ENCODE peak calls at places on chromosomes 16 and 17, in eight cellular contexts. R is A673, A is testis, T is GM23338, N is uterus, J is heart left ventricle, O is A549, P is ovary. L is an unnamed sample.
A peak's percentile ranks its signal among the peaks of the same experiment; 100 is the strongest.

GRCh38 chr16:75258807-75259141 is 7.3 kb upstream of the BCAR1 start:
- DNase-seq in R (no peak), A (no peak), T (no peak), N (no peak), J (no peak), O (no peak), P (no peak), L (no peak)

GRCh38 chr16:84308120-84308519 is 13.4 kb downstream of the WFDC1 start:
- DNase-seq in R (peak; percentile 39), A (peak; percentile 40), T (peak; percentile 88), N (peak; percentile 31), J (peak; percentile 28), O (peak; percentile 64), P (peak; percentile 73), L (peak; percentile 87)

GRCh38 chr17:57986841-57987581 is 1.0 kb downstream of the VEZF1 start:
- DNase-seq in R (peak; percentile 73), A (peak; percentile 58), T (peak; percentile 62), N (peak; percentile 52), J (peak; percentile 53), O (peak; percentile 70), P (no peak), L (peak; percentile 79)

GRCh38 chr17:11278984-11279270 is 37.9 kb downstream of the SHISA6 start:
- DNase-seq in R (no peak), A (no peak), T (no peak), N (no peak), J (no peak), O (no peak), P (no peak), L (peak; percentile 35)

GRCh38 chr17:59381716-59382570 is 50.5 kb downstream of the YPEL2 start:
- DNase-seq in R (no peak), A (no peak), T (no peak), N (no peak), J (peak; percentile 80), O (no peak), P (no peak), L (peak; percentile 88)

GRCh38 chr17:12024332-12024731 is 3.7 kb downstream of the MAP2K4 start:
- DNase-seq in R (no peak), A (no peak), T (no peak), N (no peak), J (no peak), O (peak; percentile 77), P (no peak), L (no peak)

GRCh38 chr16:83102336-83102735 is 475.6 kb downstream of the CDH13 start:
- DNase-seq in R (no peak), A (no peak), T (no peak), N (no peak), J (no peak), O (no peak), P (no peak), L (no peak)

GRCh38 chr17:6366144-6366755 is 68.7 kb downstream of the AIPL1 start:
- DNase-seq in R (no peak), A (peak; percentile 22), T (no peak), N (no peak), J (no peak), O (no peak), P (no peak), L (no peak)

GRCh38 chr16:27770271-27771196 is 220.6 kb downstream of the KATNIP start:
- DNase-seq in R (no peak), A (no peak), T (no peak), N (no peak), J (no peak), O (no peak), P (no peak), L (no peak)

GRCh38 chr17:45316271-45317112 is at the start of gene MAP3K14:
- DNase-seq in R (peak; percentile 48), A (peak; percentile 68), T (peak; percentile 79), N (peak; percentile 72), J (peak; percentile 73), O (peak; percentile 71), P (peak; percentile 86), L (peak; percentile 85)

GRCh38 chr17:45313927-45314760 is 2.7 kb downstream of the MAP3K14 start:
- DNase-seq in R (no peak), A (no peak), T (no peak), N (no peak), J (no peak), O (no peak), P (no peak), L (no peak)

GRCh38 chr17:45315583-45316270 is 1.1 kb downstream of the MAP3K14 start:
- DNase-seq in R (no peak), A (no peak), T (no peak), N (no peak), J (no peak), O (no peak), P (no peak), L (no peak)

GRCh38 chr17:45313419-45313771 is 3.4 kb downstream of the MAP3K14 start:
- DNase-seq in R (no peak), A (no peak), T (no peak), N (no peak), J (no peak), O (no peak), P (no peak), L (no peak)

DNA sequence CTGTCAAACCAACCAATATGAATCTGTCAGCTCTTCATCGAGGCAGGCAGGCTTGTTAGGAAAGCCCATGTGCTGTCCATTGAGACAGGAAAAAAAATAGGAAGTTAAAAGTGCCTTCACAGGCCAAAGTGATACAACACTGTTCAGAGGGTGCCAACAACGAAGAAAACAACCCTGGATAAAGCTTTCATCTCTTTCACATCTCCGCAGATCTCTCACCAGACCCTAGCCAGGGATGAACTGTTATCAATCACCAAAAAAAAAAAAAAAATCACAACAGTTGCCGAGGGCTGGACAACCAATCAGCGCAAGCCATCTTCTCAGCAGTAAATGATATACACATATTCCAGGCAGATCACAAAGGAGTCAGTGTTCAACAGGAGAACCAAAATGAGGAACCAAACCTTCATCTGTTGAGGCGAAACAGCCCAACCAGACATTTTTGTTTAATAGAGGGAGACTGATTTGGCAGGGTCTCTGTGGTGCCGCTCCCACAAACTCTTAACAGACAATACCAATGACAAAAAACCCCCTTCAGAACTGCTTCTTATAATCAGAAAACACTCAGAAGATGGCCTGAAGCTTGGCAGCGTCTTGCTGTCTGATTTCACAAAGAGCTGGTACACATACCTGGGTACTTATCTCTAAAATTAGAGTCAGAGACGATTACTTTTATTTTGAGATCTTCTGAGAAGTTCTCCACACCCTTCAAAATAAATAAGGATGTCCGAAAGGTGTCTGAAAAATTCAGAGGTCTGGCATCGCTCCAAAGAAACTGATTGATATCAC is 1.9 kb downstream of the MAP3K14 start:
- DNase-seq in R (no peak), A (no peak), T (no peak), N (no peak), J (no peak), O (peak; percentile 52), P (no peak), L (no peak)
- H3K27ac ChIP-seq in R (no peak overlapping the region), A (peak overlapping the region; percentile 51), T (no peak overlapping the region), N (peak overlapping the region; percentile 98), J (peak overlapping the region; percentile 95), O (peak overlapping the region; percentile 92), P (no peak overlapping the region), L (peak overlapping the region; percentile 5)

GRCh38 chr17:78131172-78132085 is 858 bp downstream of the TMC8 start:
- DNase-seq in R (no peak), A (no peak), T (no peak), N (no peak), J (no peak), O (no peak), P (no peak), L (no peak)

GRCh38 chr17:78132086-78132676 is 1.6 kb downstream of the TMC8 start:
- DNase-seq in R (no peak), A (no peak), T (peak; percentile 77), N (no peak), J (no peak), O (no peak), P (no peak), L (no peak)

GRCh38 chr17:78130080-78130438 is 512 bp upstream of the TMC8 start:
- DNase-seq in R (no peak), A (no peak), T (no peak), N (no peak), J (no peak), O (no peak), P (no peak), L (no peak)

GRCh38 chr17:78129385-78130079 is 977 bp upstream of the TMC6 start:
- DNase-seq in R (no peak), A (no peak), T (no peak), N (no peak), J (no peak), O (no peak), P (no peak), L (no peak)

GRCh38 chr17:78130439-78131101 is at the start of gene TMC8:
- DNase-seq in R (no peak), A (no peak), T (no peak), N (no peak), J (no peak), O (no peak), P (no peak), L (no peak)
- H3K4me3 ChIP-seq in R (peak within 1 kb of the TSS; percentile 23), A (peak within 1 kb of the TSS; percentile 39), T (peak within 1 kb of the TSS; percentile 63), N (no peak within 1 kb of the TSS), J (peak within 1 kb of the TSS; percentile 25), O (no peak within 1 kb of the TSS), P (no peak within 1 kb of the TSS), L (peak within 1 kb of the TSS; percentile 59)

GRCh38 chr17:83200231-83200699 is 120.9 kb downstream of the METRNL start:
- DNase-seq in R (no peak), A (peak; percentile 61), T (no peak), N (no peak), J (peak; percentile 67), O (no peak), P (peak; percentile 41), L (peak; percentile 90)

GRCh38 chr17:83200746-83201145 is 121.3 kb downstream of the METRNL start:
- DNase-seq in R (no peak), A (peak; percentile 11), T (no peak), N (no peak), J (peak; percentile 18), O (no peak), P (peak; percentile 42), L (no peak)

GRCh38 chr17:83198366-83199341 is 119.2 kb downstream of the METRNL start:
- DNase-seq in R (no peak), A (peak; percentile 13), T (no peak), N (no peak), J (no peak), O (no peak), P (peak; percentile 21), L (no peak)

GRCh38 chr17:83201206-83202001 is 122.0 kb downstream of the METRNL start:
- DNase-seq in R (no peak), A (peak; percentile 11), T (no peak), N (peak; percentile 7), J (peak; percentile 10), O (no peak), P (peak; percentile 30), L (no peak)

GRCh38 chr17:83199500-83200201 is 120.2 kb downstream of the METRNL start:
- DNase-seq in R (no peak), A (peak; percentile 34), T (no peak), N (no peak), J (peak; percentile 49), O (no peak), P (peak; percentile 36), L (no peak)
- TF ChIP-seq CTCF in R (no peak), A (no peak), T (no peak), N (no peak), J (no peak), O (no peak), P (no peak), L (no peak)

DNA sequence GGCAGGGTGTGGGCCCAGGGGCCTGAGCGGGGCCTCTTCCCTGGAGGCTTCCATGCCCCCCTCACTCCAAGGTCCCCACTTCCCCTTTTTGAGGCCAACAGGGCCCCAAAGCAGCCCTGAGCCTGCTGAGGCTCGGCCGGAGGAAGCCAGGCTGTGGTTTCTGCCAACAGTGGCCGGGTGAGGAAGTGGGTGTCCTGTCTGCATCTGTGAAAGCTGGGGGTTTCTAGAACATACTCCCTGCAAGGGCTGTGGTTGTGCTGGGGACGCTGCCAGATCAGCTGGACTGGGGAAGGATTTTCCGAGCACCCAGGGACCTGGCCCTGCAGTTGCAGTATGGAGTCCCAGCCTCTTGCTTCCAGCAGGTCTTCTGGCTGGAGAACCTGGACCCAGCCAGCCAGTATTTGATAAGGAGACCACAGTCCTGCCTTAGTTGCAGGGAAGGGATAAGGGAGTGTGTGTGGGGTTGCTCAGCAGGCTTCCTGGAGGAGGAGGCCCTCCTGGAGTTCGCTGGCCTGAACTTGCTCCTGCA is 15.7 kb downstream of the ADCY7 start:
- DNase-seq in R (no peak), A (peak; percentile 58), T (no peak), N (no peak), J (peak; percentile 81), O (no peak), P (peak; percentile 69), L (no peak)
- H3K27ac ChIP-seq in R (no peak overlapping the region), A (peak overlapping the region; percentile 71), T (no peak overlapping the region), N (no peak overlapping the region), J (no peak overlapping the region), O (no peak overlapping the region), P (no peak overlapping the region), L (peak overlapping the region; percentile 76)